ENCODE peak calls at places on chromosomes 5 and 9, in ten cellular contexts. One of them, this sample, is unnamed.
A peak's percentile ranks its signal among the peaks of the same experiment; 100 is the strongest.

GRCh38 chr5:146890073-146890472 is 11.5 kb upstream of the PPP2R2B start:
- DNase-seq in HCEC 1CT: no peak
- DNase-seq in upper lobe of left lung: no peak
- DNase-seq in renal cortical epithelial cell: no peak
- DNase-seq in AG20443: no peak
- DNase-seq in NCI-H524: no peak
- DNase-seq in heart right ventricle: no peak
- DNase-seq in cardiac septum: no peak
- DNase-seq in kidney tubule cell: no peak
- DNase-seq in hepatic stellate cell: no peak
- DNase-seq in this sample: no peak

GRCh38 chr5:4804619-4805211 is 335.4 kb upstream of the ADAMTS16 start:
- DNase-seq in kidney tubule cell: no peak
- DNase-seq in cardiac septum: no peak
- DNase-seq in NCI-H524: peak; percentile 71
- DNase-seq in HCEC 1CT: no peak
- DNase-seq in heart right ventricle: no peak
- DNase-seq in upper lobe of left lung: no peak
- DNase-seq in renal cortical epithelial cell: no peak
- DNase-seq in hepatic stellate cell: no peak
- DNase-seq in AG20443: no peak
- DNase-seq in this sample: no peak

GRCh38 chr5:55650391-55650790 is 61.7 kb downstream of the SLC38A9 start:
- DNase-seq in cardiac septum: no peak
- DNase-seq in NCI-H524: no peak
- DNase-seq in upper lobe of left lung: no peak
- DNase-seq in renal cortical epithelial cell: no peak
- DNase-seq in AG20443: peak; percentile 21
- DNase-seq in heart right ventricle: no peak
- DNase-seq in hepatic stellate cell: no peak
- DNase-seq in kidney tubule cell: peak; percentile 19
- DNase-seq in HCEC 1CT: peak; percentile 57
- DNase-seq in this sample: peak; percentile 42

GRCh38 chr9:114743446-114743845 is 61.5 kb upstream of the TEX48 start:
- DNase-seq in hepatic stellate cell: no peak
- DNase-seq in cardiac septum: no peak
- DNase-seq in heart right ventricle: no peak
- DNase-seq in kidney tubule cell: peak; percentile 17
- DNase-seq in AG20443: no peak
- DNase-seq in NCI-H524: no peak
- DNase-seq in HCEC 1CT: no peak
- DNase-seq in renal cortical epithelial cell: peak; percentile 51
- DNase-seq in upper lobe of left lung: no peak
- DNase-seq in this sample: peak; percentile 48

GRCh38 chr9:9003184-9003583 is 1203.6 kb upstream of the DMAC1 start:
- DNase-seq in kidney tubule cell: peak; percentile 34
- DNase-seq in renal cortical epithelial cell: peak; percentile 29
- DNase-seq in AG20443: no peak
- DNase-seq in heart right ventricle: peak; percentile 17
- DNase-seq in upper lobe of left lung: no peak
- DNase-seq in HCEC 1CT: no peak
- DNase-seq in cardiac septum: no peak
- DNase-seq in NCI-H524: peak; percentile 77
- DNase-seq in hepatic stellate cell: no peak
- DNase-seq in this sample: no peak

GRCh38 chr5:82952326-82952725 is 124.9 kb downstream of the TMEM167A start:
- DNase-seq in cardiac septum: no peak
- DNase-seq in hepatic stellate cell: no peak
- DNase-seq in HCEC 1CT: no peak
- DNase-seq in renal cortical epithelial cell: peak; percentile 88
- DNase-seq in kidney tubule cell: peak; percentile 79
- DNase-seq in AG20443: peak; percentile 20
- DNase-seq in upper lobe of left lung: no peak
- DNase-seq in NCI-H524: no peak
- DNase-seq in heart right ventricle: no peak
- DNase-seq in this sample: no peak

GRCh38 chr9:6545017-6545691 is 100.4 kb downstream of the GLDC start:
- DNase-seq in upper lobe of left lung: no peak
- DNase-seq in cardiac septum: no peak
- DNase-seq in HCEC 1CT: no peak
- DNase-seq in renal cortical epithelial cell: peak; percentile 42
- DNase-seq in hepatic stellate cell: no peak
- DNase-seq in AG20443: no peak
- DNase-seq in kidney tubule cell: peak; percentile 78
- DNase-seq in NCI-H524: no peak
- DNase-seq in heart right ventricle: no peak
- DNase-seq in this sample: no peak

GRCh38 chr5:72308853-72309191 is 11.2 kb downstream of the MRPS27 start:
- DNase-seq in cardiac septum: no peak
- DNase-seq in kidney tubule cell: no peak
- DNase-seq in AG20443: no peak
- DNase-seq in HCEC 1CT: no peak
- DNase-seq in NCI-H524: no peak
- DNase-seq in renal cortical epithelial cell: no peak
- DNase-seq in heart right ventricle: no peak
- DNase-seq in upper lobe of left lung: no peak
- DNase-seq in hepatic stellate cell: no peak
- DNase-seq in this sample: no peak

GRCh38 chr5:87242242-87242641 is 25.4 kb upstream of the RASA1 start:
- DNase-seq in AG20443: no peak
- DNase-seq in HCEC 1CT: no peak
- DNase-seq in renal cortical epithelial cell: no peak
- DNase-seq in hepatic stellate cell: no peak
- DNase-seq in heart right ventricle: no peak
- DNase-seq in cardiac septum: no peak
- DNase-seq in upper lobe of left lung: no peak
- DNase-seq in NCI-H524: no peak
- DNase-seq in kidney tubule cell: no peak
- DNase-seq in this sample: no peak

GRCh38 chr9:82989949-82990348 is 73.0 kb downstream of the RASEF start:
- DNase-seq in NCI-H524: no peak
- DNase-seq in AG20443: no peak
- DNase-seq in heart right ventricle: no peak
- DNase-seq in cardiac septum: no peak
- DNase-seq in hepatic stellate cell: no peak
- DNase-seq in HCEC 1CT: no peak
- DNase-seq in kidney tubule cell: no peak
- DNase-seq in upper lobe of left lung: no peak
- DNase-seq in renal cortical epithelial cell: no peak
- DNase-seq in this sample: no peak

GRCh38 chr9:134488251-134488900 is 153.2 kb upstream of the COL5A1 start:
- DNase-seq in kidney tubule cell: no peak
- DNase-seq in renal cortical epithelial cell: no peak
- DNase-seq in hepatic stellate cell: no peak
- DNase-seq in heart right ventricle: no peak
- DNase-seq in AG20443: peak; percentile 85
- DNase-seq in upper lobe of left lung: peak; percentile 14
- DNase-seq in HCEC 1CT: no peak
- DNase-seq in cardiac septum: peak; percentile 76
- DNase-seq in NCI-H524: no peak
- DNase-seq in this sample: no peak

GRCh38 chr5:157390179-157390923 is 69.7 kb upstream of the NIPAL4 start:
- DNase-seq in hepatic stellate cell: peak; percentile 87
- DNase-seq in HCEC 1CT: peak; percentile 93
- DNase-seq in cardiac septum: no peak
- DNase-seq in NCI-H524: no peak
- DNase-seq in upper lobe of left lung: peak; percentile 73
- DNase-seq in kidney tubule cell: peak; percentile 100
- DNase-seq in renal cortical epithelial cell: peak; percentile 96
- DNase-seq in heart right ventricle: no peak
- DNase-seq in AG20443: peak; percentile 86
- DNase-seq in this sample: peak; percentile 51